ENCODE peak calls at places on chromosomes 11 and 22, in ten cellular contexts. R is thoracic aorta; C is SK-N-SH treated with all-trans-retinoic acid at 6 μM for 48 hours; E is left cardiac atrium; H is pancreas; W is activated B cell treated with CpG ODN at 0.5 μM for 24 hours; D is HCT116; B is mucosa of descending colon; X is CD8-positive, alpha-beta T cell; K is right cardiac atrium. S is an unnamed sample.

GRCh38 chr22:33678523-33678922 is 241.8 kb downstream of the LARGE1 start:
- ATAC-seq in K (no peak), H (no peak), B (no peak), E (peak; percentile 57), C (no peak), D (no peak), X (no peak), R (no peak), W (no peak), S (no peak)

GRCh38 chr22:46684706-46685105 is 53.3 kb downstream of the CERK start:
- ATAC-seq in D (no peak), C (no peak), B (peak; percentile 12), H (peak; percentile 32), K (peak; percentile 12), W (peak; percentile 92), E (peak; percentile 23), X (peak; percentile 24), R (no peak), S (no peak)

GRCh38 chr11:47104337-47104950 is 72.2 kb downstream of the ARFGAP2 start:
- ATAC-seq in W (no peak), C (peak; percentile 48), X (no peak), H (no peak), K (no peak), B (no peak), E (no peak), D (no peak), R (no peak), S (no peak)

GRCh38 chr22:48746789-48747425 is 1080.8 kb downstream of the BRD1 start:
- ATAC-seq in K (no peak), W (no peak), D (no peak), E (no peak), X (no peak), H (no peak), C (no peak), B (no peak), R (no peak), S (no peak)

GRCh38 chr11:108370990-108371389 is 96.3 kb downstream of the C11orf65 start:
- ATAC-seq in C (no peak), R (no peak), B (no peak), E (no peak), D (no peak), H (no peak), W (no peak), K (no peak), X (no peak), S (no peak)

GRCh38 chr22:20946991-20947390 is 20.1 kb upstream of the AIFM3 start:
- ATAC-seq in C (no peak), H (no peak), B (no peak), R (no peak), X (no peak), E (no peak), W (no peak), D (no peak), K (no peak), S (no peak)

GRCh38 chr22:44819966-44820631 is 67.7 kb downstream of the ARHGAP8 start:
- ATAC-seq in R (no peak), K (no peak), C (peak; percentile 19), B (peak; percentile 16), E (peak; percentile 15), W (no peak), X (no peak), D (peak; percentile 36), H (peak; percentile 22), S (no peak)

GRCh38 chr11:130979386-130979972 is 63.2 kb upstream of the SNX19 start:
- ATAC-seq in C (no peak), W (no peak), B (no peak), R (no peak), K (no peak), H (no peak), D (peak; percentile 61), X (no peak), E (no peak), S (no peak)

GRCh38 chr22:29630180-29630498 is 26.7 kb downstream of the NF2 start:
- ATAC-seq in H (peak; percentile 19), R (no peak), W (no peak), C (no peak), D (no peak), B (no peak), K (no peak), E (no peak), X (no peak), S (no peak)

GRCh38 chr11:33542921-33543320 is 157.7 kb downstream of the C11orf91 start:
- ATAC-seq in H (peak; percentile 92), W (no peak), R (no peak), D (peak; percentile 94), X (no peak), C (peak; percentile 79), E (peak; percentile 54), K (peak; percentile 74), B (peak; percentile 50), S (peak; percentile 31)

GRCh38 chr11:57761301-57762234 is at the start of gene CTNND1:
- ATAC-seq in D (peak; percentile 97), R (peak; percentile 99), B (peak; percentile 95), H (peak; percentile 96), K (peak; percentile 99), W (peak; percentile 82), X (no peak), C (peak; percentile 96), E (peak; percentile 99), S (peak; percentile 100)

GRCh38 chr11:65217441-65218423 is 36.0 kb downstream of the CAPN1 start:
- ATAC-seq in E (no peak), W (no peak), H (no peak), C (no peak), R (no peak), K (no peak), B (no peak), X (no peak), D (no peak), S (no peak)

GRCh38 chr11:23954730-23955129 is 542.1 kb upstream of the LUZP2 start:
- ATAC-seq in D (no peak), X (no peak), H (no peak), E (no peak), W (no peak), K (no peak), B (no peak), R (no peak), C (no peak), S (no peak)

S was measured in gastroesophageal sphincter.